ENCODE peak calls at places on chromosomes 4 and X, in six cellular contexts. One of them, this sample, is unnamed.

GRCh38 chr4:16779028-16779675 is 119.3 kb downstream of the LDB2 start:
- DNase-seq in stimulated activated naive B cell treated with anti-CD40 and anti-IgM and Interleukin-4, amounts not matched to agents 10 μg/mL and 1 μg/mL and 100 μg/mL, for 72 hours: no peak
- DNase-seq in hypothalamus: no peak
- DNase-seq in NCI-H2081 treated with DMSO at 0.1 percent for 48 hours: no peak
- DNase-seq in smooth muscle cell of the brain vasculature: peak
- DNase-seq in HCEC 1CT: no peak
- DNase-seq in this sample: no peak

GRCh38 chr4:100781433-100781832 is 263.6 kb upstream of the EMCN start:
- DNase-seq in hypothalamus: no peak
- DNase-seq in stimulated activated naive B cell treated with anti-CD40 and anti-IgM and Interleukin-4, amounts not matched to agents 10 μg/mL and 1 μg/mL and 100 μg/mL, for 72 hours: no peak
- DNase-seq in smooth muscle cell of the brain vasculature: no peak
- DNase-seq in HCEC 1CT: no peak
- DNase-seq in NCI-H2081 treated with DMSO at 0.1 percent for 48 hours: no peak
- DNase-seq in this sample: no peak

GRCh38 chr4:90318208-90318607 is 191.0 kb downstream of the CCSER1 start:
- DNase-seq in hypothalamus: no peak
- DNase-seq in HCEC 1CT: peak
- DNase-seq in smooth muscle cell of the brain vasculature: peak
- DNase-seq in stimulated activated naive B cell treated with anti-CD40 and anti-IgM and Interleukin-4, amounts not matched to agents 10 μg/mL and 1 μg/mL and 100 μg/mL, for 72 hours: no peak
- DNase-seq in NCI-H2081 treated with DMSO at 0.1 percent for 48 hours: no peak
- DNase-seq in this sample: no peak

GRCh38 chr4:183674153-183674552 is 15.1 kb downstream of the TRAPPC11 start:
- DNase-seq in HCEC 1CT: no peak
- DNase-seq in NCI-H2081 treated with DMSO at 0.1 percent for 48 hours: no peak
- DNase-seq in smooth muscle cell of the brain vasculature: no peak
- DNase-seq in stimulated activated naive B cell treated with anti-CD40 and anti-IgM and Interleukin-4, amounts not matched to agents 10 μg/mL and 1 μg/mL and 100 μg/mL, for 72 hours: no peak
- DNase-seq in hypothalamus: no peak
- DNase-seq in this sample: no peak

GRCh38 chrX:154401918-154402621 is 3.9 kb downstream of the RPL10 start:
- DNase-seq in smooth muscle cell of the brain vasculature: no peak
- DNase-seq in hypothalamus: no peak
- DNase-seq in NCI-H2081 treated with DMSO at 0.1 percent for 48 hours: no peak
- DNase-seq in stimulated activated naive B cell treated with anti-CD40 and anti-IgM and Interleukin-4, amounts not matched to agents 10 μg/mL and 1 μg/mL and 100 μg/mL, for 72 hours: no peak
- DNase-seq in HCEC 1CT: peak
- DNase-seq in this sample: no peak

GRCh38 chr4:73446336-73446938 is 10.4 kb downstream of the AFP start:
- DNase-seq in stimulated activated naive B cell treated with anti-CD40 and anti-IgM and Interleukin-4, amounts not matched to agents 10 μg/mL and 1 μg/mL and 100 μg/mL, for 72 hours: no peak
- DNase-seq in HCEC 1CT: peak
- DNase-seq in hypothalamus: no peak
- DNase-seq in smooth muscle cell of the brain vasculature: no peak
- DNase-seq in NCI-H2081 treated with DMSO at 0.1 percent for 48 hours: no peak
- DNase-seq in this sample: no peak

GRCh38 chrX:123155327-123155726 is 28.8 kb upstream of the GRIA3 start:
- DNase-seq in NCI-H2081 treated with DMSO at 0.1 percent for 48 hours: no peak
- DNase-seq in hypothalamus: no peak
- DNase-seq in smooth muscle cell of the brain vasculature: no peak
- DNase-seq in stimulated activated naive B cell treated with anti-CD40 and anti-IgM and Interleukin-4, amounts not matched to agents 10 μg/mL and 1 μg/mL and 100 μg/mL, for 72 hours: no peak
- DNase-seq in HCEC 1CT: no peak
- DNase-seq in this sample: no peak

GRCh38 chr4:110668463-110669245 is 45.8 kb upstream of the PITX2 start:
- DNase-seq in HCEC 1CT: no peak
- DNase-seq in stimulated activated naive B cell treated with anti-CD40 and anti-IgM and Interleukin-4, amounts not matched to agents 10 μg/mL and 1 μg/mL and 100 μg/mL, for 72 hours: no peak
- DNase-seq in smooth muscle cell of the brain vasculature: no peak
- DNase-seq in hypothalamus: no peak
- DNase-seq in NCI-H2081 treated with DMSO at 0.1 percent for 48 hours: no peak
- DNase-seq in this sample: no peak

GRCh38 chrX:25853002-25853479 is 285.1 kb upstream of the MAGEB18 start:
- DNase-seq in hypothalamus: no peak
- DNase-seq in NCI-H2081 treated with DMSO at 0.1 percent for 48 hours: no peak
- DNase-seq in HCEC 1CT: no peak
- DNase-seq in stimulated activated naive B cell treated with anti-CD40 and anti-IgM and Interleukin-4, amounts not matched to agents 10 μg/mL and 1 μg/mL and 100 μg/mL, for 72 hours: no peak
- DNase-seq in smooth muscle cell of the brain vasculature: no peak
- DNase-seq in this sample: no peak

GRCh38 chrX:133670394-133670793 is 255.1 kb upstream of the GPC4 start:
- DNase-seq in HCEC 1CT: no peak
- DNase-seq in stimulated activated naive B cell treated with anti-CD40 and anti-IgM and Interleukin-4, amounts not matched to agents 10 μg/mL and 1 μg/mL and 100 μg/mL, for 72 hours: no peak
- DNase-seq in smooth muscle cell of the brain vasculature: no peak
- DNase-seq in hypothalamus: no peak
- DNase-seq in NCI-H2081 treated with DMSO at 0.1 percent for 48 hours: no peak
- DNase-seq in this sample: no peak

GRCh38 chr4:120517966-120518365 is 404.6 kb downstream of the PRDM5 start:
- DNase-seq in HCEC 1CT: peak
- DNase-seq in stimulated activated naive B cell treated with anti-CD40 and anti-IgM and Interleukin-4, amounts not matched to agents 10 μg/mL and 1 μg/mL and 100 μg/mL, for 72 hours: no peak
- DNase-seq in NCI-H2081 treated with DMSO at 0.1 percent for 48 hours: no peak
- DNase-seq in hypothalamus: no peak
- DNase-seq in smooth muscle cell of the brain vasculature: peak
- DNase-seq in this sample: no peak

GRCh38 chr4:180219080-180219479 is 2024.1 kb upstream of the TENM3 start:
- DNase-seq in smooth muscle cell of the brain vasculature: no peak
- DNase-seq in stimulated activated naive B cell treated with anti-CD40 and anti-IgM and Interleukin-4, amounts not matched to agents 10 μg/mL and 1 μg/mL and 100 μg/mL, for 72 hours: no peak
- DNase-seq in NCI-H2081 treated with DMSO at 0.1 percent for 48 hours: no peak
- DNase-seq in HCEC 1CT: no peak
- DNase-seq in hypothalamus: no peak
- DNase-seq in this sample: no peak

GRCh38 chrX:12441376-12442128 is 303.3 kb downstream of the FRMPD4 start:
- DNase-seq in smooth muscle cell of the brain vasculature: no peak
- DNase-seq in stimulated activated naive B cell treated with anti-CD40 and anti-IgM and Interleukin-4, amounts not matched to agents 10 μg/mL and 1 μg/mL and 100 μg/mL, for 72 hours: no peak
- DNase-seq in HCEC 1CT: peak
- DNase-seq in hypothalamus: no peak
- DNase-seq in NCI-H2081 treated with DMSO at 0.1 percent for 48 hours: no peak
- DNase-seq in this sample: no peak

GRCh38 chr4:122758033-122758432 is 25.5 kb downstream of the BBS12 start:
- DNase-seq in smooth muscle cell of the brain vasculature: no peak
- DNase-seq in HCEC 1CT: peak
- DNase-seq in NCI-H2081 treated with DMSO at 0.1 percent for 48 hours: no peak
- DNase-seq in hypothalamus: no peak
- DNase-seq in stimulated activated naive B cell treated with anti-CD40 and anti-IgM and Interleukin-4, amounts not matched to agents 10 μg/mL and 1 μg/mL and 100 μg/mL, for 72 hours: no peak
- DNase-seq in this sample: no peak

GRCh38 chr4:157014621-157015591 is 43.3 kb upstream of the PDGFC start:
- DNase-seq in HCEC 1CT: peak
- DNase-seq in hypothalamus: no peak
- DNase-seq in smooth muscle cell of the brain vasculature: peak
- DNase-seq in NCI-H2081 treated with DMSO at 0.1 percent for 48 hours: no peak
- DNase-seq in stimulated activated naive B cell treated with anti-CD40 and anti-IgM and Interleukin-4, amounts not matched to agents 10 μg/mL and 1 μg/mL and 100 μg/mL, for 72 hours: no peak
- DNase-seq in this sample: no peak

GRCh38 chrX:133258481-133258880 is 40.3 kb upstream of the TFDP3 start:
- DNase-seq in HCEC 1CT: no peak
- DNase-seq in smooth muscle cell of the brain vasculature: no peak
- DNase-seq in stimulated activated naive B cell treated with anti-CD40 and anti-IgM and Interleukin-4, amounts not matched to agents 10 μg/mL and 1 μg/mL and 100 μg/mL, for 72 hours: no peak
- DNase-seq in hypothalamus: no peak
- DNase-seq in NCI-H2081 treated with DMSO at 0.1 percent for 48 hours: no peak
- DNase-seq in this sample: no peak

GRCh38 chr4:2138846-2139500 is 79.8 kb downstream of the NAT8L start:
- DNase-seq in hypothalamus: no peak
- DNase-seq in NCI-H2081 treated with DMSO at 0.1 percent for 48 hours: no peak
- DNase-seq in HCEC 1CT: no peak
- DNase-seq in stimulated activated naive B cell treated with anti-CD40 and anti-IgM and Interleukin-4, amounts not matched to agents 10 μg/mL and 1 μg/mL and 100 μg/mL, for 72 hours: no peak
- DNase-seq in smooth muscle cell of the brain vasculature: no peak
- DNase-seq in this sample: no peak

GRCh38 chr4:137106287-137106686 is 426.0 kb downstream of the PCDH18 start:
- DNase-seq in smooth muscle cell of the brain vasculature: no peak
- DNase-seq in NCI-H2081 treated with DMSO at 0.1 percent for 48 hours: no peak
- DNase-seq in hypothalamus: no peak
- DNase-seq in stimulated activated naive B cell treated with anti-CD40 and anti-IgM and Interleukin-4, amounts not matched to agents 10 μg/mL and 1 μg/mL and 100 μg/mL, for 72 hours: no peak
- DNase-seq in HCEC 1CT: no peak
- DNase-seq in this sample: no peak

GRCh38 chr4:121278811-121279368 is 101.9 kb downstream of the QRFPR start:
- DNase-seq in hypothalamus: no peak
- DNase-seq in smooth muscle cell of the brain vasculature: no peak
- DNase-seq in HCEC 1CT: no peak
- DNase-seq in NCI-H2081 treated with DMSO at 0.1 percent for 48 hours: no peak
- DNase-seq in stimulated activated naive B cell treated with anti-CD40 and anti-IgM and Interleukin-4, amounts not matched to agents 10 μg/mL and 1 μg/mL and 100 μg/mL, for 72 hours: peak
- DNase-seq in this sample: no peak

GRCh38 chrX:12007881-12008280 is 130.4 kb upstream of the FRMPD4 start:
- DNase-seq in smooth muscle cell of the brain vasculature: no peak
- DNase-seq in hypothalamus: no peak
- DNase-seq in NCI-H2081 treated with DMSO at 0.1 percent for 48 hours: no peak
- DNase-seq in stimulated activated naive B cell treated with anti-CD40 and anti-IgM and Interleukin-4, amounts not matched to agents 10 μg/mL and 1 μg/mL and 100 μg/mL, for 72 hours: no peak
- DNase-seq in HCEC 1CT: peak
- DNase-seq in this sample: no peak

GRCh38 chrX:120790552-120790951 is 85.1 kb downstream of the CT47B1 start:
- DNase-seq in smooth muscle cell of the brain vasculature: no peak
- DNase-seq in NCI-H2081 treated with DMSO at 0.1 percent for 48 hours: no peak
- DNase-seq in HCEC 1CT: no peak
- DNase-seq in stimulated activated naive B cell treated with anti-CD40 and anti-IgM and Interleukin-4, amounts not matched to agents 10 μg/mL and 1 μg/mL and 100 μg/mL, for 72 hours: no peak
- DNase-seq in hypothalamus: no peak
- DNase-seq in this sample: no peak

GRCh38 chr4:55512922-55513571 is 33.7 kb downstream of the CLOCK start:
- DNase-seq in smooth muscle cell of the brain vasculature: no peak
- DNase-seq in HCEC 1CT: peak
- DNase-seq in stimulated activated naive B cell treated with anti-CD40 and anti-IgM and Interleukin-4, amounts not matched to agents 10 μg/mL and 1 μg/mL and 100 μg/mL, for 72 hours: no peak
- DNase-seq in NCI-H2081 treated with DMSO at 0.1 percent for 48 hours: no peak
- DNase-seq in hypothalamus: no peak
- DNase-seq in this sample: no peak

GRCh38 chr4:96009720-96010119 is 169.8 kb downstream of the PDHA2 start:
- DNase-seq in stimulated activated naive B cell treated with anti-CD40 and anti-IgM and Interleukin-4, amounts not matched to agents 10 μg/mL and 1 μg/mL and 100 μg/mL, for 72 hours: no peak
- DNase-seq in hypothalamus: no peak
- DNase-seq in smooth muscle cell of the brain vasculature: no peak
- DNase-seq in HCEC 1CT: no peak
- DNase-seq in NCI-H2081 treated with DMSO at 0.1 percent for 48 hours: no peak
- DNase-seq in this sample: no peak

GRCh38 chr4:167550021-167550420 is 315.7 kb upstream of the SPOCK3 start:
- DNase-seq in hypothalamus: no peak
- DNase-seq in smooth muscle cell of the brain vasculature: no peak
- DNase-seq in stimulated activated naive B cell treated with anti-CD40 and anti-IgM and Interleukin-4, amounts not matched to agents 10 μg/mL and 1 μg/mL and 100 μg/mL, for 72 hours: no peak
- DNase-seq in NCI-H2081 treated with DMSO at 0.1 percent for 48 hours: no peak
- DNase-seq in HCEC 1CT: no peak
- DNase-seq in this sample: no peak

GRCh38 chr4:163157157-163157556 is 9.5 kb downstream of the NAF1 start:
- DNase-seq in hypothalamus: no peak
- DNase-seq in HCEC 1CT: peak
- DNase-seq in NCI-H2081 treated with DMSO at 0.1 percent for 48 hours: no peak
- DNase-seq in stimulated activated naive B cell treated with anti-CD40 and anti-IgM and Interleukin-4, amounts not matched to agents 10 μg/mL and 1 μg/mL and 100 μg/mL, for 72 hours: no peak
- DNase-seq in smooth muscle cell of the brain vasculature: no peak
- DNase-seq in this sample: no peak